ENCODE peak calls at places on chromosomes 16 and 17, in nine cellular contexts. L, O, F, G, A, T, X, E and I are unnamed samples.

GRCh38 chr17:63911657-63912100 is 621 bp upstream of the CSHL1 start:
- DNase-seq in T (peak), F (no peak), E (peak), A (peak), X (peak), G (peak), L (peak), O (peak), I (no peak)

GRCh38 chr17:50386451-50386994 is 10.8 kb downstream of the LRRC59 start:
- DNase-seq in O (no peak), F (no peak), T (no peak), L (no peak), G (no peak), X (peak), E (no peak), A (no peak), I (no peak)

GRCh38 chr17:79671387-79671752 is 59.4 kb upstream of the ENPP7 start:
- DNase-seq in O (no peak), E (no peak), G (no peak), X (no peak), L (no peak), F (no peak), T (no peak), A (no peak), I (no peak)

GRCh38 chr16:71703324-71703723 is 21.2 kb downstream of the PHLPP2 start:
- DNase-seq in A (no peak), X (no peak), O (no peak), L (no peak), F (no peak), E (no peak), T (no peak), G (no peak), I (no peak)

GRCh38 chr16:75282811-75283281 is 31.4 kb upstream of the BCAR1 start:
- DNase-seq in E (no peak), X (peak), G (no peak), L (peak), F (no peak), T (no peak), O (no peak), A (no peak), I (peak)

GRCh38 chr17:75848523-75849303 is 4.5 kb upstream of the UNC13D start:
- DNase-seq in L (peak), X (peak), A (peak), O (peak), F (no peak), E (peak), T (peak), G (peak), I (peak)

GRCh38 chr16:21150375-21151001 is at the start of gene DNAH3:
- DNase-seq in L (no peak), T (peak), E (no peak), G (no peak), O (peak), A (no peak), X (no peak), F (no peak), I (no peak)

GRCh38 chr16:68351991-68352431 is 41.2 kb downstream of the PRMT7 start:
- DNase-seq in E (no peak), T (peak), X (no peak), A (no peak), L (no peak), O (peak), G (no peak), F (no peak), I (no peak)

GRCh38 chr16:17529982-17530760 is 59.4 kb upstream of the XYLT1 start:
- DNase-seq in F (no peak), O (peak), E (no peak), T (no peak), G (no peak), L (no peak), X (no peak), A (no peak), I (no peak)

GRCh38 chr17:79651751-79652150 is 40.9 kb upstream of the RBFOX3 start:
- DNase-seq in A (no peak), L (no peak), X (no peak), O (no peak), F (no peak), E (no peak), T (no peak), G (no peak), I (no peak)

GRCh38 chr17:67210915-67211314 is 34.1 kb downstream of the HELZ start:
- DNase-seq in A (no peak), X (no peak), T (no peak), O (no peak), E (no peak), G (no peak), L (no peak), F (no peak), I (no peak)

GRCh38 chr17:62134397-62134796 is 69.3 kb upstream of the MED13 start:
- DNase-seq in O (no peak), X (peak), E (no peak), F (no peak), A (peak), T (no peak), L (no peak), G (no peak), I (no peak)

GRCh38 chr16:55421225-55421624 is 57.8 kb upstream of the MMP2 start:
- DNase-seq in E (no peak), O (no peak), A (no peak), G (no peak), L (no peak), X (no peak), F (no peak), T (no peak), I (no peak)

GRCh38 chr16:12927591-12927990 is 26.2 kb downstream of the SHISA9 start:
- DNase-seq in F (no peak), E (peak), T (no peak), L (no peak), O (no peak), X (no peak), A (no peak), G (peak), I (no peak)

GRCh38 chr17:66673668-66674276 is 161.1 kb upstream of the CACNG5 start:
- DNase-seq in O (peak), L (no peak), T (peak), X (peak), A (peak), E (peak), F (no peak), G (peak), I (peak)

GRCh38 chr16:10744370-10745030 is 858 bp downstream of the NUBP1 start:
- DNase-seq in T (no peak), G (no peak), L (peak), X (no peak), F (no peak), O (no peak), A (no peak), E (no peak), I (peak)

GRCh38 chr17:82380860-82381702 is 9.5 kb downstream of the UTS2R start:
- DNase-seq in G (no peak), T (no peak), A (peak), E (no peak), L (no peak), F (no peak), O (no peak), X (no peak), I (peak)

GRCh38 chr16:27402964-27403600 is 1.1 kb downstream of the IL21R start:
- DNase-seq in F (no peak), X (no peak), A (no peak), G (no peak), L (no peak), T (no peak), O (no peak), E (no peak), I (no peak)

GRCh38 chr16:47470211-47470610 is 9.1 kb downstream of the PHKB start:
- DNase-seq in A (no peak), E (peak), X (no peak), L (no peak), G (no peak), O (no peak), T (no peak), F (no peak), I (no peak)

GRCh38 chr16:4414187-4414909 is 2.0 kb downstream of the CORO7 start:
- DNase-seq in F (no peak), G (no peak), T (no peak), X (no peak), L (no peak), O (no peak), E (no peak), A (no peak), I (no peak)

GRCh38 chr17:64110436-64111152 is 19.4 kb downstream of the ERN1 start:
- DNase-seq in G (no peak), O (no peak), L (no peak), F (no peak), X (no peak), E (no peak), T (no peak), A (no peak), I (no peak)

GRCh38 chr17:48011405-48012150 is 26.0 kb downstream of the COPZ2 start:
- DNase-seq in L (no peak), O (peak), F (no peak), T (peak), E (peak), G (peak), X (peak), A (no peak), I (peak)

GRCh38 chr17:16980813-16981731 is 9.2 kb upstream of the TNFRSF13B start:
- DNase-seq in G (no peak), O (peak), X (peak), L (no peak), F (no peak), A (no peak), E (no peak), T (no peak), I (peak)

GRCh38 chr16:66344533-66345145 is 21.9 kb upstream of the CDH5 start:
- DNase-seq in L (no peak), G (peak), X (peak), T (peak), E (peak), F (no peak), A (peak), O (peak), I (peak)

GRCh38 chr16:84095466-84095865 is 21.3 kb downstream of the MBTPS1 start:
- DNase-seq in F (no peak), O (no peak), E (no peak), G (no peak), L (no peak), X (no peak), A (no peak), T (no peak), I (no peak)

GRCh38 chr17:55774834-55775233 is 24.0 kb downstream of the PCTP start:
- DNase-seq in O (no peak), A (no peak), F (no peak), T (no peak), E (peak), G (no peak), L (no peak), X (no peak), I (no peak)

GRCh38 chr17:58691701-58692238 is at the start of gene TEX14:
- DNase-seq in G (no peak), L (no peak), F (no peak), E (no peak), O (peak), X (no peak), A (no peak), T (no peak), I (no peak)

GRCh38 chr16:15484662-15485061 is 50.3 kb downstream of the BMERB1 start:
- DNase-seq in A (peak), G (no peak), F (no peak), E (no peak), L (no peak), O (no peak), T (no peak), X (peak), I (peak)

GRCh38 chr16:88060524-88061219 is 109.4 kb downstream of the BANP start:
- DNase-seq in X (no peak), L (no peak), E (peak), G (no peak), T (no peak), A (no peak), O (no peak), F (no peak), I (no peak)

GRCh38 chr16:3147046-3147756 is 12.4 kb downstream of the ZNF213 start:
- DNase-seq in A (no peak), T (no peak), L (no peak), O (no peak), G (no peak), F (no peak), X (no peak), E (no peak), I (no peak)

GRCh38 chr16:67415872-67416793 is at the start of gene ZDHHC1:
- DNase-seq in L (peak), X (peak), O (peak), A (peak), F (no peak), T (peak), G (peak), E (peak), I (peak)

GRCh38 chr16:4663756-4664465 is 29.5 kb upstream of the NUDT16L1 start:
- DNase-seq in O (peak), T (no peak), L (no peak), A (peak), G (no peak), F (no peak), E (no peak), X (no peak), I (peak)

GRCh38 chr17:32303861-32304288 is 38.1 kb downstream of the C17orf75 start:
- DNase-seq in L (no peak), O (no peak), F (no peak), A (no peak), G (peak), T (no peak), E (no peak), X (no peak), I (no peak)

GRCh38 chr17:81851423-81851822 is 8.9 kb downstream of the P4HB start:
- DNase-seq in G (no peak), E (no peak), A (no peak), F (no peak), L (no peak), O (no peak), X (no peak), T (no peak), I (no peak)

DNA sequence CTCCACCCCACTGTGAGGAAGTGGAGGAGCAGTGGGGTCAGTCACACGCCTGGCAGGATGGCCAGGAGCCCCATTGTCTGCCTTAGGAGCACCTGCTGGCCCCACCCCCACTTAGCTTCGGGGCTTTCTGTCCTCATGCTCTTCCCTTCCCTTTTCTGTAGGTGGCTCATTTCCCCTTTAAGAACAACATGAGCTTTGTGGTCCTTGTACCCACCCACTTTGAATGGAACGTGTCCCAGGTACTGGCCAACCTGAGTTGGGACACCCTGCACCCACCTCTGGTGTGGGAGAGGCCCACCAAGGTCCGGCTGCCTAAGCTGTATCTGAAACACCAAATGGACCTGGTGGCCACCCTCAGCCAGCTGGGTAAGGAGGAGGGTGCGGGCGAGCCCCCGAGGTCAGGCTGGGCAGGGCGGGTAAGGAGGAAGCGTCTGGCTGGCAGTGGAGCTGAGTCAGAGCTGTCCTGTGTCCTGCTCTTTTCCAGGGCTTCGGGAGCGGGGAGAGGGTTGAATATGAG is 9.4 kb upstream of the SERPINF1 start:
- DNase-seq in X (no peak), L (no peak), O (peak), T (peak), G (no peak), F (no peak), A (no peak), E (no peak), I (no peak)
- TF ChIP-seq CTCF in X (no peak), L (no peak), O (no peak), T (no peak), G (no peak), F (no peak), A (no peak), E (no peak), I (no peak)

GRCh38 chr16:82062645-82063058 is 27.6 kb downstream of the HSD17B2 start:
- DNase-seq in E (no peak), A (peak), X (peak), T (no peak), L (no peak), G (no peak), O (no peak), F (no peak), I (peak)

GRCh38 chr16:82059983-82060421 is 24.9 kb downstream of the HSD17B2 start:
- DNase-seq in L (no peak), F (no peak), O (peak), X (no peak), G (no peak), E (no peak), A (no peak), T (no peak), I (no peak)

GRCh38 chr16:82059161-82059982 is 24.3 kb downstream of the HSD17B2 start:
- DNase-seq in F (no peak), A (no peak), L (no peak), E (no peak), T (no peak), O (no peak), X (no peak), G (no peak), I (no peak)

GRCh38 chr16:82063456-82064082 is 28.5 kb downstream of the HSD17B2 start:
- DNase-seq in T (no peak), L (no peak), G (no peak), E (no peak), F (no peak), O (no peak), X (peak), A (no peak), I (no peak)

GRCh38 chr16:82061861-82062525 is 26.9 kb downstream of the HSD17B2 start:
- DNase-seq in L (no peak), F (no peak), E (peak), O (no peak), A (peak), X (peak), G (peak), T (peak), I (peak)
- TF ChIP-seq CTCF in L (peak), F (peak), E (peak), O (peak), A (peak), X (peak), G (peak), T (peak), I (peak)

GRCh38 chr16:18832613-18833012 is 31.3 kb upstream of the ARL6IP1 start:
- DNase-seq in A (no peak), G (no peak), F (no peak), L (no peak), X (no peak), E (peak), T (no peak), O (no peak), I (no peak)

GRCh38 chr16:18827890-18828289 is 26.5 kb upstream of the ARL6IP1 start:
- DNase-seq in E (no peak), L (no peak), T (no peak), A (no peak), G (no peak), F (no peak), X (no peak), O (no peak), I (no peak)

GRCh38 chr16:18832021-18832420 is 30.7 kb upstream of the ARL6IP1 start:
- DNase-seq in E (peak), O (no peak), F (no peak), G (no peak), A (no peak), L (no peak), X (no peak), T (no peak), I (no peak)

GRCh38 chr16:18833707-18834505 is 32.6 kb upstream of the ARL6IP1 start:
- DNase-seq in X (no peak), O (peak), L (no peak), T (no peak), G (no peak), A (no peak), E (no peak), F (no peak), I (no peak)

GRCh38 chr16:18829221-18829620 is 27.9 kb upstream of the ARL6IP1 start:
- DNase-seq in F (no peak), T (no peak), G (no peak), A (no peak), X (no peak), O (no peak), L (no peak), E (no peak), I (no peak)
- TF ChIP-seq CTCF in F (no peak), T (no peak), G (no peak), A (no peak), X (no peak), O (no peak), L (no peak), E (no peak), I (no peak)

GRCh38 chr17:39719966-39720365 is 10.4 kb downstream of the MIEN1 start:
- DNase-seq in E (no peak), G (no peak), F (no peak), T (no peak), L (no peak), X (no peak), O (no peak), A (no peak), I (no peak)
- TF ChIP-seq CTCF in E (no peak), G (no peak), F (no peak), T (no peak), L (no peak), X (no peak), O (no peak), A (no peak), I (no peak)

DNA sequence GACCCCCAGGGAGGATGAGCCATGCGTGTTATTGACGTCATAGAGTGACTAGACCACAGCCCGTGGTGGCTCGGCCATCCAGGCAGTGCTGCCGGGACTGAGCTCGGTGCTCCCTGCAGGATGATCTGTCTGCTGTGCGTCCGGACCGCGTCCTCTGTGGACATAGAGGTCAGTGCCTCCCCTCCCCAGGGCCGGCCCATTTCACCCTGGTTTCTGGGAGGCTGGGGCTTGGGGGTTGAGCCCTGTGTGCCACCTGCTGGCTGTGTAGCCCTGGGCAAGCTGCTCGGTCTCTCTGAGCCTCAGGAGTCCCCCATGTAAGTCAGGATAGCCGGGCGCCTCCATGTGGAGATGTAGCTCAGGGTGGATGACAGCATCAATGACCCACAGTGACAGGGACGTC is 8.3 kb downstream of the TSC2 start:
- DNase-seq in O (no peak), G (no peak), T (no peak), L (no peak), F (no peak), X (peak), E (no peak), A (peak), I (peak)
- TF ChIP-seq CTCF in O (no peak), G (no peak), T (peak), L (no peak), F (no peak), X (peak), E (no peak), A (peak), I (peak)